ENCODE peak calls at places on chromosome 20, in five cellular contexts. One of them, this sample, is unnamed.

GRCh38 chr20:64107736-64108457 is 532 bp upstream of the NPBWR2 start:
- DNase-seq in CD8-positive, alpha-beta T cell: no peak
- DNase-seq in cardiac fibroblast: no peak
- DNase-seq in adrenal gland: peak
- DNase-seq in tibial artery: peak
- DNase-seq in this sample: no peak

GRCh38 chr20:32343438-32343837 is 14.7 kb upstream of the ASXL1 start:
- DNase-seq in CD8-positive, alpha-beta T cell: no peak
- DNase-seq in cardiac fibroblast: peak
- DNase-seq in adrenal gland: no peak
- DNase-seq in tibial artery: no peak
- DNase-seq in this sample: peak

GRCh38 chr20:60249436-60249835 is 291.2 kb downstream of the CDH26 start:
- DNase-seq in CD8-positive, alpha-beta T cell: no peak
- DNase-seq in cardiac fibroblast: peak
- DNase-seq in adrenal gland: no peak
- DNase-seq in tibial artery: no peak
- DNase-seq in this sample: peak

GRCh38 chr20:53899351-53900167 is 170.8 kb downstream of the BCAS1 start:
- DNase-seq in CD8-positive, alpha-beta T cell: peak
- DNase-seq in cardiac fibroblast: peak
- DNase-seq in adrenal gland: no peak
- DNase-seq in tibial artery: peak
- DNase-seq in this sample: peak

GRCh38 chr20:58705525-58705924 is 12.9 kb downstream of the NPEPL1 start:
- DNase-seq in CD8-positive, alpha-beta T cell: no peak
- DNase-seq in cardiac fibroblast: no peak
- DNase-seq in adrenal gland: peak
- DNase-seq in tibial artery: no peak
- DNase-seq in this sample: no peak

GRCh38 chr20:56368351-56369134 is 9.8 kb downstream of the FAM210B start:
- DNase-seq in CD8-positive, alpha-beta T cell: no peak
- DNase-seq in cardiac fibroblast: peak
- DNase-seq in adrenal gland: no peak
- DNase-seq in tibial artery: no peak
- DNase-seq in this sample: no peak

GRCh38 chr20:21291026-21291425 is 12.1 kb upstream of the XRN2 start:
- DNase-seq in CD8-positive, alpha-beta T cell: no peak
- DNase-seq in cardiac fibroblast: peak
- DNase-seq in adrenal gland: no peak
- DNase-seq in tibial artery: no peak
- DNase-seq in this sample: no peak

GRCh38 chr20:60970601-60971000 is 281.5 kb upstream of the CDH4 start:
- DNase-seq in CD8-positive, alpha-beta T cell: no peak
- DNase-seq in cardiac fibroblast: no peak
- DNase-seq in adrenal gland: no peak
- DNase-seq in tibial artery: no peak
- DNase-seq in this sample: no peak

GRCh38 chr20:31562241-31562640 is 42.8 kb upstream of the ID1 start:
- DNase-seq in CD8-positive, alpha-beta T cell: no peak
- DNase-seq in cardiac fibroblast: no peak
- DNase-seq in adrenal gland: no peak
- DNase-seq in tibial artery: no peak
- DNase-seq in this sample: no peak

GRCh38 chr20:50020283-50020682 is 37.5 kb downstream of the SNAI1 start:
- DNase-seq in CD8-positive, alpha-beta T cell: no peak
- DNase-seq in cardiac fibroblast: peak
- DNase-seq in adrenal gland: no peak
- DNase-seq in tibial artery: no peak
- DNase-seq in this sample: no peak

GRCh38 chr20:38275815-38276550 is 15.4 kb upstream of the KIAA1755 start:
- DNase-seq in CD8-positive, alpha-beta T cell: no peak
- DNase-seq in cardiac fibroblast: peak
- DNase-seq in adrenal gland: no peak
- DNase-seq in tibial artery: peak
- DNase-seq in this sample: peak

GRCh38 chr20:17809714-17810631 is 110.2 kb downstream of the BANF2 start:
- DNase-seq in CD8-positive, alpha-beta T cell: no peak
- DNase-seq in cardiac fibroblast: no peak
- DNase-seq in adrenal gland: no peak
- DNase-seq in tibial artery: peak
- DNase-seq in this sample: peak

GRCh38 chr20:23142162-23143050 is 56.3 kb upstream of the CD93 start:
- DNase-seq in CD8-positive, alpha-beta T cell: no peak
- DNase-seq in cardiac fibroblast: no peak
- DNase-seq in adrenal gland: no peak
- DNase-seq in tibial artery: peak
- DNase-seq in this sample: no peak

GRCh38 chr20:24370911-24371695 is 98.3 kb upstream of the SYNDIG1 start:
- DNase-seq in CD8-positive, alpha-beta T cell: no peak
- DNase-seq in cardiac fibroblast: no peak
- DNase-seq in adrenal gland: no peak
- DNase-seq in tibial artery: no peak
- DNase-seq in this sample: no peak

GRCh38 chr20:5654557-5654956 is 95.6 kb upstream of the SHLD1 start:
- DNase-seq in CD8-positive, alpha-beta T cell: no peak
- DNase-seq in cardiac fibroblast: peak
- DNase-seq in adrenal gland: no peak
- DNase-seq in tibial artery: no peak
- DNase-seq in this sample: peak

GRCh38 chr20:53782612-53783246 is 189.1 kb upstream of the ZNF217 start:
- DNase-seq in CD8-positive, alpha-beta T cell: no peak
- DNase-seq in cardiac fibroblast: no peak
- DNase-seq in adrenal gland: no peak
- DNase-seq in tibial artery: no peak
- DNase-seq in this sample: no peak

GRCh38 chr20:35004749-35005462 is 49.2 kb downstream of the MYH7B start:
- DNase-seq in CD8-positive, alpha-beta T cell: no peak
- DNase-seq in cardiac fibroblast: no peak
- DNase-seq in adrenal gland: peak
- DNase-seq in tibial artery: peak
- DNase-seq in this sample: no peak

GRCh38 chr20:29427201-29428060 is 1830.0 kb upstream of the DEFB115 start:
- DNase-seq in CD8-positive, alpha-beta T cell: no peak
- DNase-seq in cardiac fibroblast: no peak
- DNase-seq in adrenal gland: no peak
- DNase-seq in tibial artery: no peak
- DNase-seq in this sample: no peak

GRCh38 chr20:38806855-38807655 is 1.6 kb downstream of the PPP1R16B start:
- DNase-seq in CD8-positive, alpha-beta T cell: peak
- DNase-seq in cardiac fibroblast: no peak
- DNase-seq in adrenal gland: no peak
- DNase-seq in tibial artery: no peak
- DNase-seq in this sample: no peak

GRCh38 chr20:11101243-11101642 is 427.4 kb upstream of the JAG1 start:
- DNase-seq in CD8-positive, alpha-beta T cell: no peak
- DNase-seq in cardiac fibroblast: peak
- DNase-seq in adrenal gland: no peak
- DNase-seq in tibial artery: no peak
- DNase-seq in this sample: no peak

GRCh38 chr20:33725607-33726264 is 5.6 kb upstream of the PXMP4 start:
- DNase-seq in CD8-positive, alpha-beta T cell: no peak
- DNase-seq in cardiac fibroblast: no peak
- DNase-seq in adrenal gland: no peak
- DNase-seq in tibial artery: no peak
- DNase-seq in this sample: no peak

GRCh38 chr20:38256021-38256420 is 4.5 kb downstream of the KIAA1755 start:
- DNase-seq in CD8-positive, alpha-beta T cell: no peak
- DNase-seq in cardiac fibroblast: no peak
- DNase-seq in adrenal gland: no peak
- DNase-seq in tibial artery: peak
- DNase-seq in this sample: no peak

GRCh38 chr20:50672400-50673145 is 18.8 kb downstream of the RIPOR3 start:
- DNase-seq in CD8-positive, alpha-beta T cell: no peak
- DNase-seq in cardiac fibroblast: no peak
- DNase-seq in adrenal gland: no peak
- DNase-seq in tibial artery: no peak
- DNase-seq in this sample: no peak

GRCh38 chr20:22446613-22447447 is 137.5 kb downstream of the FOXA2 start:
- DNase-seq in CD8-positive, alpha-beta T cell: no peak
- DNase-seq in cardiac fibroblast: no peak
- DNase-seq in adrenal gland: no peak
- DNase-seq in tibial artery: no peak
- DNase-seq in this sample: peak

GRCh38 chr20:59902470-59902869 is 31.0 kb downstream of the SYCP2 start:
- DNase-seq in CD8-positive, alpha-beta T cell: no peak
- DNase-seq in cardiac fibroblast: no peak
- DNase-seq in adrenal gland: no peak
- DNase-seq in tibial artery: no peak
- DNase-seq in this sample: no peak

GRCh38 chr20:34643919-34644318 is 33.0 kb downstream of the PIGU start:
- DNase-seq in CD8-positive, alpha-beta T cell: no peak
- DNase-seq in cardiac fibroblast: peak
- DNase-seq in adrenal gland: no peak
- DNase-seq in tibial artery: no peak
- DNase-seq in this sample: peak

GRCh38 chr20:4812641-4813075 is 90.9 kb downstream of the PRND start:
- DNase-seq in CD8-positive, alpha-beta T cell: no peak
- DNase-seq in cardiac fibroblast: no peak
- DNase-seq in adrenal gland: no peak
- DNase-seq in tibial artery: no peak
- DNase-seq in this sample: no peak

GRCh38 chr20:43959079-43959919 is 44.6 kb downstream of the TOX2 start:
- DNase-seq in CD8-positive, alpha-beta T cell: no peak
- DNase-seq in cardiac fibroblast: no peak
- DNase-seq in adrenal gland: no peak
- DNase-seq in tibial artery: peak
- DNase-seq in this sample: peak
- H3K4me3 ChIP-seq in CD8-positive, alpha-beta T cell: peak
- H3K4me3 ChIP-seq in cardiac fibroblast: no peak
- H3K4me3 ChIP-seq in adrenal gland: no peak
- H3K4me3 ChIP-seq in tibial artery: no peak
- H3K4me3 ChIP-seq in this sample: no peak

GRCh38 chr20:41245086-41245707 is 72.3 kb downstream of the ZHX3 start:
- DNase-seq in CD8-positive, alpha-beta T cell: no peak
- DNase-seq in cardiac fibroblast: peak
- DNase-seq in adrenal gland: no peak
- DNase-seq in tibial artery: no peak
- DNase-seq in this sample: peak
- TF ChIP-seq CTCF in CD8-positive, alpha-beta T cell: no peak
- TF ChIP-seq CTCF in cardiac fibroblast: peak
- TF ChIP-seq CTCF in adrenal gland: peak
- TF ChIP-seq CTCF in tibial artery: peak
- TF ChIP-seq CTCF in this sample: peak

DNA sequence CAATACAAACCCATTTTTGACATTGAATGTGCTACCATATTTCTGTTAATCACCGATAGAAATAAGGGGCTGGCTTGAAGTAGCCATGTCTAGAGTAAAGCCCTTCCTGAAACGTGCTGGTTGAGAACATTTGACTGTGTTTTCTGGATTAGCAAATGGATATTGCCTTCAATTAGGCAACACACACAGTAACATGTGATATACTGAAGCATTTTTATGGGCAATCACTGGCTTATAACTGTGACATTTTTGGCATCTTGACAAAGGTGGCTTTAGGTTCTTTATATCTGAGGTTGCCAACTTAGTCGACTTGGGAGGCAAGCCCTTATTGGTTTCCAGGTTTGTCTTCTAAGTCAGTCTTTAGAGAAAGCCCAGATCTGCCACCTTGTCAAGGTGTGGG is 292.9 kb downstream of the BTBD3 start:
- DNase-seq in CD8-positive, alpha-beta T cell: no peak
- DNase-seq in cardiac fibroblast: no peak
- DNase-seq in adrenal gland: no peak
- DNase-seq in tibial artery: no peak
- DNase-seq in this sample: no peak
- H3K4me3 ChIP-seq in CD8-positive, alpha-beta T cell: no peak
- H3K4me3 ChIP-seq in cardiac fibroblast: no peak
- H3K4me3 ChIP-seq in adrenal gland: no peak
- H3K4me3 ChIP-seq in tibial artery: no peak
- H3K4me3 ChIP-seq in this sample: no peak

GRCh38 chr20:40497781-40498691 is 191.0 kb downstream of the MAFB start:
- DNase-seq in CD8-positive, alpha-beta T cell: no peak
- DNase-seq in cardiac fibroblast: peak
- DNase-seq in adrenal gland: no peak
- DNase-seq in tibial artery: peak
- DNase-seq in this sample: peak

GRCh38 chr20:40493551-40493950 is 195.5 kb downstream of the MAFB start:
- DNase-seq in CD8-positive, alpha-beta T cell: no peak
- DNase-seq in cardiac fibroblast: peak
- DNase-seq in adrenal gland: no peak
- DNase-seq in tibial artery: no peak
- DNase-seq in this sample: no peak

GRCh38 chr20:40502431-40502992 is 186.5 kb downstream of the MAFB start:
- DNase-seq in CD8-positive, alpha-beta T cell: no peak
- DNase-seq in cardiac fibroblast: no peak
- DNase-seq in adrenal gland: no peak
- DNase-seq in tibial artery: no peak
- DNase-seq in this sample: no peak

GRCh38 chr20:40494238-40494637 is 194.8 kb downstream of the MAFB start:
- DNase-seq in CD8-positive, alpha-beta T cell: no peak
- DNase-seq in cardiac fibroblast: no peak
- DNase-seq in adrenal gland: peak
- DNase-seq in tibial artery: no peak
- DNase-seq in this sample: no peak

DNA sequence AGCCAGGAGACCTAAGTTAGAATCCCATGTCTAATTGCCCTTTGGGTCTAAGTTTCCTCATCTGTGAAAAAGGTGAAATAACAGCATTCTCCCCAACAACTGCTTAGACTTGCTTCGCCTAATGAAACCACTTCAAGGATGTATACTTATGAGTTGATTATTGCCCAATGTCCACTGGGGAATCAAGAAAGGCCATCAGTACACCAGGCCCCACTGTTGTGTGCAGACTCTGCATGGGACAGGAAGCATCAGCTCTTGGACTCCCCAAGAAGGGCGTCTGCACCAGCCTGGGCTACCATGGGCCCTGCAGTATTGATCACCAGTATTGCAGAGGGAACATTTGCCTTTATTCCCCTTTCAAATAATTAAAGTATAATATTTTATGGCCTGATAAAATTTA is 189.6 kb downstream of the MAFB start:
- DNase-seq in CD8-positive, alpha-beta T cell: no peak
- DNase-seq in cardiac fibroblast: no peak
- DNase-seq in adrenal gland: no peak
- DNase-seq in tibial artery: no peak
- DNase-seq in this sample: no peak
- TF ChIP-seq CTCF in CD8-positive, alpha-beta T cell: no peak
- TF ChIP-seq CTCF in cardiac fibroblast: no peak
- TF ChIP-seq CTCF in adrenal gland: no peak
- TF ChIP-seq CTCF in tibial artery: no peak
- TF ChIP-seq CTCF in this sample: no peak

GRCh38 chr20:48824830-48825550 is 2.8 kb downstream of the PREX1 start:
- DNase-seq in CD8-positive, alpha-beta T cell: no peak
- DNase-seq in cardiac fibroblast: no peak
- DNase-seq in adrenal gland: no peak
- DNase-seq in tibial artery: no peak
- DNase-seq in this sample: no peak
- H3K4me3 ChIP-seq in CD8-positive, alpha-beta T cell: peak
- H3K4me3 ChIP-seq in cardiac fibroblast: no peak
- H3K4me3 ChIP-seq in adrenal gland: no peak
- H3K4me3 ChIP-seq in tibial artery: peak
- H3K4me3 ChIP-seq in this sample: no peak

GRCh38 chr20:45073182-45073581 is 27.7 kb downstream of the KCNS1 start:
- DNase-seq in CD8-positive, alpha-beta T cell: no peak
- DNase-seq in cardiac fibroblast: no peak
- DNase-seq in adrenal gland: no peak
- DNase-seq in tibial artery: no peak
- DNase-seq in this sample: no peak
- TF ChIP-seq CTCF in CD8-positive, alpha-beta T cell: no peak
- TF ChIP-seq CTCF in cardiac fibroblast: no peak
- TF ChIP-seq CTCF in adrenal gland: no peak
- TF ChIP-seq CTCF in tibial artery: no peak
- TF ChIP-seq CTCF in this sample: no peak

GRCh38 chr20:1265916-1266166 is 253 bp upstream of the SNPH start:
- DNase-seq in CD8-positive, alpha-beta T cell: no peak
- DNase-seq in cardiac fibroblast: no peak
- DNase-seq in adrenal gland: no peak
- DNase-seq in tibial artery: no peak
- DNase-seq in this sample: no peak
- H3K4me3 ChIP-seq in CD8-positive, alpha-beta T cell: peak
- H3K4me3 ChIP-seq in cardiac fibroblast: peak
- H3K4me3 ChIP-seq in adrenal gland: peak
- H3K4me3 ChIP-seq in tibial artery: peak
- H3K4me3 ChIP-seq in this sample: peak